ENCODE peak calls at places on chromosomes 3 and 15, in six cellular contexts. U is HCT116, J is HepG2, E is GM12878, V is H1, K is K562. Q is an unnamed sample.

GRCh38 chr15:97210277-97210676 is 750.2 kb upstream of the ARRDC4 start:
- DNase-seq in E (no peak), U (no peak), K (no peak), J (no peak), V (no peak), Q (no peak)

GRCh38 chr15:70715840-70716510 is 47.4 kb downstream of the UACA start:
- DNase-seq in E (no peak), K (no peak), V (no peak), J (no peak), U (no peak), Q (no peak)

GRCh38 chr15:78681306-78682012 is 40.4 kb upstream of the CHRNB4 start:
- DNase-seq in J (no peak), E (no peak), K (no peak), V (peak; percentile 37), U (no peak), Q (no peak)

GRCh38 chr3:29171583-29171990 is 109.3 kb upstream of the RBMS3 start:
- DNase-seq in K (no peak), J (no peak), V (no peak), E (no peak), U (no peak), Q (no peak)

GRCh38 chr15:31557899-31558298 is 231.3 kb downstream of the KLF13 start:
- DNase-seq in E (no peak), U (no peak), V (no peak), J (no peak), K (no peak), Q (no peak)

GRCh38 chr3:3089017-3089416 is 21.2 kb downstream of the IL5RA start:
- DNase-seq in E (peak; percentile 71), U (no peak), V (no peak), K (no peak), J (no peak), Q (no peak)

GRCh38 chr15:37099321-37100108 is 834 bp downstream of the MEIS2 start:
- DNase-seq in K (peak; percentile 27), J (peak; percentile 66), V (no peak), E (no peak), U (peak; percentile 16), Q (no peak)

GRCh38 chr3:149554826-149555225 is 80.3 kb downstream of the TM4SF4 start:
- DNase-seq in V (no peak), U (peak; percentile 49), K (no peak), E (no peak), J (no peak), Q (no peak)

GRCh38 chr15:75037685-75038084 is 14.3 kb downstream of the PPCDC start:
- DNase-seq in E (no peak), U (no peak), V (no peak), J (no peak), K (no peak), Q (no peak)

GRCh38 chr3:96983731-96984130 is 169.3 kb downstream of the EPHA6 start:
- DNase-seq in K (no peak), J (no peak), E (no peak), U (no peak), V (no peak), Q (no peak)

GRCh38 chr15:74616020-74616939 is 644 bp downstream of the CLK3 start:
- DNase-seq in J (peak; percentile 54), U (no peak), E (no peak), V (no peak), K (peak; percentile 58), Q (no peak)

GRCh38 chr15:62404194-62404985 is 239.3 kb upstream of the C2CD4B start:
- DNase-seq in V (no peak), U (no peak), J (no peak), E (no peak), K (no peak), Q (no peak)

GRCh38 chr3:64022451-64023186 is 675 bp downstream of the PSMD6 start:
- DNase-seq in J (no peak), E (no peak), K (no peak), U (no peak), V (no peak), Q (no peak)

GRCh38 chr15:58038426-58039106 is 26.9 kb downstream of the ALDH1A2 start:
- DNase-seq in E (no peak), J (no peak), U (no peak), K (no peak), V (no peak), Q (no peak)

GRCh38 chr15:26087395-26087794 is 224.3 kb upstream of the ATP10A start:
- DNase-seq in E (no peak), K (no peak), V (no peak), J (no peak), U (no peak), Q (no peak)

GRCh38 chr3:149744151-149744550 is 8.1 kb downstream of the COMMD2 start:
- DNase-seq in J (no peak), K (no peak), V (no peak), E (no peak), U (no peak), Q (no peak)

GRCh38 chr15:40282144-40282869 is 557 bp downstream of the ANKRD63 start:
- DNase-seq in U (no peak), J (peak; percentile 30), K (peak; percentile 81), E (no peak), V (peak; percentile 86), Q (no peak)

GRCh38 chr3:160379628-160380214 is 19.3 kb downstream of the IFT80 start:
- DNase-seq in J (no peak), V (no peak), U (no peak), K (no peak), E (no peak), Q (peak; percentile 33)
- TF ChIP-seq ZNF274 in J (no peak), V (no peak), U (no peak), K (no peak), E (no peak), Q (no peak)

DNA sequence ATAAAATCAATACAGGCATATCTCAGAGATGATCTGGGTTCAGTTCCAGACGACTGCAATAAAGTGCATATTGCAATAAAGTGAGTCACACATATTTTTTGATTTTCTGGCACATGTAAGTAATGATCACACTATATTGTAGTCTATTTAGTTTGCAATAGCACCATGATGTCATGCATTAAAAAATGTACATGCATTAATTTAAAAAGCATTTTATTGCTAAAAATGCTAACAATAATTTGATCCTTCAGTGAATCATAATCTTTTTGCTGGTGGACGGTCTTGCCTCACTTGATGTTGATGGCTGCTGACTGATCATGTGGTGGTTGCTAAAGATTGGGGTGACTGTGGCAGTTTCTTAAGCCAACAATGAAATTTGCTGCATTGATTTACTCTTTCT is 511.1 kb downstream of the OTOL1 start:
- DNase-seq in U (no peak), J (no peak), K (no peak), V (no peak), E (no peak), Q (no peak)
- TF ChIP-seq YY1 in U (no peak), J (no peak), K (no peak), V (no peak), E (no peak), Q (no peak)

DNA sequence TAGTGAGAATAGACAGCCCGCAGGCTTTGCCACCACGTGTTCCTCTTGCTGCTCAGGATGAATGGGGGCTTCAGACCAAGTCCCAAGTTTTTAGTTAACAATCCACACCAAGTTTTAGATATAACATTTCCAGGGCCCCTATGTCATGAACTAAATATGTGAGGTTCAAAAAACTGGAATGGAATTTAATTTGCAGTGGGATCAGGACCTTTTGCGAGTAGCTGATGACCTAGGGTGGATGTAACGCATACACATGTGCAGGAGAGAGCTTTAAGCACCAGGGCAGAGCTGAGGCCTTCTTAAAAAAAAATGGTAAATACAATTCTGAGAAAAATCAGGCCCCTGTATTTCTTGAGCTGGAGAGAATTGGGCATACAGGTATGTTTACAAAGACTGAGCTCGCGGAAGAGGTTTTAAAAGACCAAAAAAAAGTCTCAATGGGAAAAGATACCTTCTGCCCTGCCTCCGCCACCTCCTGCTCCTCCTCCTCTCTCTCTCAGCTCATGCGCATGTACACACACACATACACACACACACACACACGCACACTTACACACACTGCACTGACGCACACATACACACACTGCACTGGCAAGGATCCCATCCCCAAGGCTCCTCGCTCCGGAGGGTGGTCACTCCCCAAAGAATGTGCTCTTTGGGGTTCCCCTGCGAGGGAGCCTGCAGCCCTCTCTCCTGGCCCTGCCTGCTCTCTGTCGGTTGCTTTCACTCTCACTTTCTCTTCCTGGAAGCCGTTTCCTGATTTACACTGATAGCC is 48.2 kb upstream of the IGF1R start:
- DNase-seq in E (peak; percentile 21), V (peak; percentile 52), U (no peak), J (no peak), K (no peak), Q (no peak)
- TF ChIP-seq ZNF274 in E (no peak), V (no peak), U (no peak), J (no peak), K (no peak), Q (no peak)

GRCh38 chr3:53593611-53594010 is 99.2 kb downstream of the CACNA1D start:
- DNase-seq in E (no peak), V (peak; percentile 26), K (no peak), U (no peak), J (no peak), Q (no peak)

GRCh38 chr3:53591646-53592045 is 97.2 kb downstream of the CACNA1D start:
- DNase-seq in J (no peak), U (no peak), E (no peak), V (no peak), K (no peak), Q (no peak)

GRCh38 chr3:53595660-53596059 is 101.2 kb downstream of the CACNA1D start:
- DNase-seq in E (no peak), K (no peak), J (no peak), V (no peak), U (no peak), Q (no peak)

GRCh38 chr3:53592862-53593261 is 98.5 kb downstream of the CACNA1D start:
- DNase-seq in V (no peak), U (no peak), K (no peak), E (no peak), J (no peak), Q (no peak)

DNA sequence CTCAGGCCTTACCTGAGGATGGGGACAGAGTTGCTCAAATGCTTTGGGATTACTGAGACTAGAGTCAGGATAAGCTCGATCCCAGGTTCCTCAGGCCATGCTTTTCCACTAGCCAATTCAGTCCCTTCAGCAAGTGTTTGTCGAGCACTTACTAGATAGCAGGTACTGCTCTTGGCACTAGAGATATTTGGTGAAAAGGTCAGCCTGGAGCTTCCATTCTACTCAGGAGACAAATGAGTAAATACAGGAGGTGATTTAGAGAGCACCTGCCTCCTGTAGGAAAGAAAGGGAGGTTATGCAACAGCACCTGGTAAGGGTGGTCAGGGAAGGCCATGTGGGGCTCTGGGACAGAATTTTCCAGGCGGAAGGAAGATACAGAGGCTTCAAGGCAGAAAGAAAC is 99.9 kb downstream of the CACNA1D start:
- DNase-seq in E (no peak), J (no peak), K (no peak), U (no peak), V (peak; percentile 11), Q (no peak)
- TF ChIP-seq YY1 in E (no peak), J (no peak), K (no peak), U (no peak), V (no peak), Q (no peak)

DNA sequence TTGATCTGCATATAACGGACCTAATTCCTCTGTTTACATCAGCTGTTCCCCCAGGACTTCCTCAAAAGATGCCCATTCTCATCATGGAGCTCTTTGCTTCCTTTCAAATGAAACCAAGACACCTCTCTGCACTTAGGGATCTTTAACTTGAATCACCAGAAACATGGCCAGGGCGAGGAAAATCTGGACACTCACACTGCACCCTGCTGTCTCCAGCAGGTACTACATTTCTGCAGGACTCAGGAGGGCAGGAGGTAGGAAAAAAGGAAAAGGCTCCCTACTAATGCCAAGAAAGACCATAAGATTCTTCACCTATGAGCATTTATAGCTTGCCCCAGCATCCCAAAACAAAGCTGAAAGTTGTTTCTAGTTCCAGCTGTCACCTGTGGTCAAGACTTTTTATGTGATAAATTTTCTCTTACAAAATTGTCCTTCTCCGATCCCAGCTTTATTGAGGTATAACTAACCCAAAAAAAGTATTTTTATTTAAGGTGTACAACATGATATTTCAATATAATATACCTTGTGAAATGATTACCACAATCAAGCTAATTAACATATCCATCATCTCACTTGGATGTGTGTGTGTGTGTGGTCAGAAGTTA is 87.3 kb upstream of the C15orf61 start:
- DNase-seq in U (peak; percentile 27), J (peak; percentile 24), E (peak; percentile 15), V (peak; percentile 79), K (peak; percentile 60), Q (peak; percentile 39)
- TF ChIP-seq ZNF274 in U (no peak), J (no peak), E (no peak), V (no peak), K (no peak), Q (no peak)